ENCODE peak calls at places on chromosomes 13 and 19, in five cellular contexts. L is stimulated activated CD4-positive, alpha-beta T cell treated with anti-CD3 and anti-CD28 coated beads, Interleukin-1b, Interleukin-23, amount 100 ng/mL, for 1 hour; X is BJ; T is epithelial cell of esophagus; H is DMS153. N is an unnamed sample.

GRCh38 chr19:1767464-1767933 is 14.2 kb downstream of the ONECUT3 start:
- DNase-seq in L (peak), X (no peak), T (no peak), H (no peak), N (peak)

GRCh38 chr13:81686877-81687276 is 1346.0 kb upstream of the SPRY2 start:
- DNase-seq in H (peak), X (no peak), T (peak), L (no peak), N (no peak)

GRCh38 chr19:52734893-52735661 is at the start of gene ZNF611:
- DNase-seq in T (peak), L (peak), X (peak), H (peak), N (peak)

GRCh38 chr19:1220452-1221037 is 15.0 kb downstream of the STK11 start:
- DNase-seq in X (no peak), T (no peak), H (no peak), L (no peak), N (no peak)

GRCh38 chr19:7109678-7110289 is 40.3 kb downstream of the ZNF557 start:
- DNase-seq in T (no peak), L (no peak), H (no peak), X (no peak), N (no peak)

GRCh38 chr13:111645598-111646463 is 325.4 kb downstream of the TEX29 start:
- DNase-seq in H (no peak), X (no peak), T (no peak), L (no peak), N (no peak)

GRCh38 chr13:22229916-22230315 is 559.0 kb downstream of the FGF9 start:
- DNase-seq in L (no peak), H (no peak), T (no peak), X (no peak), N (no peak)

GRCh38 chr13:76654263-76654662 is 231.9 kb downstream of the KCTD12 start:
- DNase-seq in H (no peak), T (peak), L (no peak), X (no peak), N (no peak)

N was measured in NCI-H460.